ENCODE peak calls at places on chromosomes 3 and 15, in four cellular contexts. P is H9, S is neuronal stem cell, C is IMR-90. O is an unnamed sample.

GRCh38 chr3:132407025-132407424 is 10.3 kb upstream of the DNAJC13 start:
- DNase-seq in P (no peak), S (no peak), C (no peak), O (no peak)

GRCh38 chr3:96803860-96804259 is 10.5 kb upstream of the EPHA6 start:
- DNase-seq in P (no peak), S (no peak), C (no peak), O (no peak)

GRCh38 chr3:98558100-98558499 is 26.3 kb downstream of the GPR15 start:
- DNase-seq in P (no peak), S (no peak), C (no peak), O (no peak)

GRCh38 chr3:187941135-187941847 is 196.0 kb upstream of the BCL6 start:
- DNase-seq in P (no peak), S (no peak), C (no peak), O (no peak)

GRCh38 chr3:72769758-72770540 is 78.3 kb downstream of the SHQ1 start:
- DNase-seq in P (no peak), S (no peak), C (no peak), O (no peak)

GRCh38 chr3:129014148-129014547 is 13.0 kb downstream of the EFCC1 start:
- DNase-seq in P (no peak), S (no peak), C (peak; percentile 16), O (no peak)

GRCh38 chr15:60441323-60441722 is 37.6 kb downstream of the ICE2 start:
- DNase-seq in P (no peak), S (no peak), C (no peak), O (no peak)

GRCh38 chr15:24899367-24899766 is 55.4 kb upstream of the SNRPN start:
- DNase-seq in P (no peak), S (no peak), C (peak; percentile 31), O (no peak)

GRCh38 chr3:156478931-156479330 is 76.0 kb downstream of the SSR3 start:
- DNase-seq in P (no peak), S (no peak), C (no peak), O (no peak)

GRCh38 chr3:12187448-12188327 is 29.0 kb upstream of the TIMP4 start:
- DNase-seq in P (no peak), S (no peak), C (peak; percentile 71), O (no peak)

GRCh38 chr3:11245827-11246662 is 26.2 kb upstream of the ATG7 start:
- DNase-seq in P (no peak), S (no peak), C (no peak), O (no peak)

GRCh38 chr15:41666353-41666920 is 6.2 kb downstream of the MGA start:
- DNase-seq in P (no peak), S (no peak), C (peak; percentile 72), O (no peak)

GRCh38 chr3:101281616-101282015 is 38.8 kb downstream of the IMPG2 start:
- DNase-seq in P (no peak), S (no peak), C (no peak), O (no peak)

GRCh38 chr3:32113566-32113965 is 7.1 kb downstream of the GPD1L start:
- DNase-seq in P (no peak), S (no peak), C (no peak), O (no peak)

GRCh38 chr3:167057586-167057985 is 322.5 kb downstream of the ZBBX start:
- DNase-seq in P (no peak), S (no peak), C (no peak), O (no peak)
- H4K91ac ChIP-seq in P (no peak overlapping the region), S (no peak overlapping the region), C (no peak overlapping the region), O (no peak overlapping the region)

GRCh38 chr15:75649045-75649761 is 1.5 kb downstream of the SNX33 start:
- DNase-seq in P (no peak), S (no peak), C (no peak), O (no peak)
- H4K91ac ChIP-seq in P (no peak overlapping the region), S (no peak overlapping the region), C (peak overlapping the region; percentile 97), O (no peak overlapping the region)

GRCh38 chr3:14353486-14353885 is 48.9 kb upstream of the SLC6A6 start:
- DNase-seq in P (peak; percentile 49), S (no peak), C (no peak), O (no peak)

GRCh38 chr3:14357463-14357862 is 44.9 kb upstream of the SLC6A6 start:
- DNase-seq in P (no peak), S (no peak), C (no peak), O (no peak)

GRCh38 chr3:14351617-14352001 is 50.8 kb upstream of the SLC6A6 start:
- DNase-seq in P (no peak), S (no peak), C (no peak), O (no peak)

GRCh38 chr3:14347110-14347509 is 55.3 kb upstream of the SLC6A6 start:
- DNase-seq in P (no peak), S (no peak), C (no peak), O (no peak)

GRCh38 chr3:14352002-14352627 is 50.3 kb upstream of the SLC6A6 start:
- DNase-seq in P (peak; percentile 83), S (no peak), C (peak; percentile 7), O (no peak)
- H4K91ac ChIP-seq in P (no peak overlapping the region), S (no peak overlapping the region), C (no peak overlapping the region), O (no peak overlapping the region)

GRCh38 chr3:124632566-124633140 is 97.6 kb upstream of the UMPS start:
- DNase-seq in P (no peak), S (no peak), C (no peak), O (no peak)
- H4K91ac ChIP-seq in P (no peak overlapping the region), S (no peak overlapping the region), C (no peak overlapping the region), O (no peak overlapping the region)

GRCh38 chr3:190695225-190695624 is 167.3 kb downstream of the GMNC start:
- DNase-seq in P (no peak), S (no peak), C (peak; percentile 12), O (no peak)
- H4K91ac ChIP-seq in P (no peak overlapping the region), S (no peak overlapping the region), C (no peak overlapping the region), O (no peak overlapping the region)

GRCh38 chr15:73947651-73948050 is 21.4 kb downstream of the LOXL1 start:
- DNase-seq in P (no peak), S (no peak), C (no peak), O (no peak)
- H4K91ac ChIP-seq in P (no peak overlapping the region), S (no peak overlapping the region), C (no peak overlapping the region), O (no peak overlapping the region)

GRCh38 chr15:57506422-57506821 is 85.3 kb upstream of the MYZAP start:
- DNase-seq in P (peak; percentile 64), S (no peak), C (no peak), O (peak; percentile 66)
- H4K91ac ChIP-seq in P (no peak overlapping the region), S (no peak overlapping the region), C (no peak overlapping the region), O (no peak overlapping the region)

GRCh38 chr3:50567011-50567385 is 549 bp downstream of the C3orf18 start:
- DNase-seq in P (no peak), S (no peak), C (no peak), O (no peak)
- H4K91ac ChIP-seq in P (no peak overlapping the region), S (no peak overlapping the region), C (peak overlapping the region; percentile 50), O (peak overlapping the region; percentile 49)